ENCODE peak calls at places on chromosomes 1 and 21, in five cellular contexts. One of them, this sample, is unnamed. For H3K4me1, the result is how much of the 10 kb centered on the place peaks cover.

GRCh38 chr1:2803931-2804627 is 2.6 kb upstream of the TTC34 start:
- DNase-seq in K562: no peak
- DNase-seq in HCT116: no peak
- DNase-seq in HepG2: no peak
- DNase-seq in GM12878: no peak
- DNase-seq in this sample: no peak

GRCh38 chr1:16960560-16961296 is 19.7 kb downstream of the MFAP2 start:
- DNase-seq in K562: peak
- DNase-seq in HCT116: peak
- DNase-seq in HepG2: peak
- DNase-seq in GM12878: peak
- DNase-seq in this sample: peak

GRCh38 chr1:234586304-234586703 is 23.7 kb downstream of the IRF2BP2 start:
- DNase-seq in K562: no peak
- DNase-seq in HCT116: no peak
- DNase-seq in HepG2: no peak
- DNase-seq in GM12878: no peak
- DNase-seq in this sample: no peak

GRCh38 chr1:171438441-171438840 is 46.9 kb upstream of the PRRC2C start:
- DNase-seq in K562: no peak
- DNase-seq in HCT116: peak
- DNase-seq in HepG2: no peak
- DNase-seq in GM12878: no peak
- DNase-seq in this sample: no peak

GRCh38 chr1:1616045-1616821 is 933 bp downstream of the MIB2 start:
- DNase-seq in K562: peak
- DNase-seq in HCT116: no peak
- DNase-seq in HepG2: no peak
- DNase-seq in GM12878: no peak
- DNase-seq in this sample: no peak

GRCh38 chr1:65339866-65340483 is 30.6 kb downstream of the DNAJC6 start:
- DNase-seq in K562: peak
- DNase-seq in HCT116: no peak
- DNase-seq in HepG2: peak
- DNase-seq in GM12878: no peak
- DNase-seq in this sample: no peak

GRCh38 chr21:44727757-44728156 is 16.4 kb upstream of the TSPEAR start:
- DNase-seq in K562: no peak
- DNase-seq in HCT116: no peak
- DNase-seq in HepG2: no peak
- DNase-seq in GM12878: no peak
- DNase-seq in this sample: no peak

GRCh38 chr21:34642211-34643075 is 26.4 kb upstream of the CLIC6 start:
- DNase-seq in K562: no peak
- DNase-seq in HCT116: no peak
- DNase-seq in HepG2: no peak
- DNase-seq in GM12878: peak
- DNase-seq in this sample: no peak

GRCh38 chr1:95953005-95953404 is 719.0 kb downstream of the RWDD3 start:
- DNase-seq in K562: no peak
- DNase-seq in HCT116: peak
- DNase-seq in HepG2: no peak
- DNase-seq in GM12878: no peak
- DNase-seq in this sample: peak

GRCh38 chr1:219782929-219783328 is 145.4 kb downstream of the SLC30A10 start:
- DNase-seq in K562: no peak
- DNase-seq in HCT116: no peak
- DNase-seq in HepG2: no peak
- DNase-seq in GM12878: no peak
- DNase-seq in this sample: no peak

GRCh38 chr1:93705897-93706500 is 24.4 kb upstream of the BCAR3 start:
- DNase-seq in K562: no peak
- DNase-seq in HCT116: no peak
- DNase-seq in HepG2: no peak
- DNase-seq in GM12878: no peak
- DNase-seq in this sample: no peak

GRCh38 chr1:77281491-77282186 is at the start of gene AK5:
- DNase-seq in K562: no peak
- DNase-seq in HCT116: no peak
- DNase-seq in HepG2: no peak
- DNase-seq in GM12878: no peak
- DNase-seq in this sample: peak

GRCh38 chr1:151635479-151636072 is 23.7 kb downstream of the SNX27 start:
- DNase-seq in K562: no peak
- DNase-seq in HCT116: no peak
- DNase-seq in HepG2: no peak
- DNase-seq in GM12878: no peak
- DNase-seq in this sample: no peak

GRCh38 chr1:163163861-163164582 is 38.7 kb downstream of the RGS5 start:
- DNase-seq in K562: no peak
- DNase-seq in HCT116: no peak
- DNase-seq in HepG2: no peak
- DNase-seq in GM12878: no peak
- DNase-seq in this sample: no peak

GRCh38 chr21:15592271-15592860 is 137.4 kb upstream of the USP25 start:
- DNase-seq in K562: peak
- DNase-seq in HCT116: peak
- DNase-seq in HepG2: peak
- DNase-seq in GM12878: no peak
- DNase-seq in this sample: no peak

GRCh38 chr1:24206516-24207394 is 19.7 kb upstream of the IFNLR1 start:
- DNase-seq in K562: no peak
- DNase-seq in HCT116: no peak
- DNase-seq in HepG2: no peak
- DNase-seq in GM12878: no peak
- DNase-seq in this sample: no peak

GRCh38 chr1:97499667-97500066 is 421.2 kb downstream of the DPYD start:
- DNase-seq in K562: no peak
- DNase-seq in HCT116: no peak
- DNase-seq in HepG2: no peak
- DNase-seq in GM12878: no peak
- DNase-seq in this sample: no peak

GRCh38 chr1:50693829-50694228 is 266.2 kb downstream of the FAF1 start:
- DNase-seq in K562: no peak
- DNase-seq in HCT116: no peak
- DNase-seq in HepG2: no peak
- DNase-seq in GM12878: no peak
- DNase-seq in this sample: no peak

GRCh38 chr21:16587671-16588379 is 858.0 kb downstream of the USP25 start:
- DNase-seq in K562: no peak
- DNase-seq in HCT116: no peak
- DNase-seq in HepG2: no peak
- DNase-seq in GM12878: no peak
- DNase-seq in this sample: no peak

GRCh38 chr1:160367934-160368923 is 1.4 kb downstream of the NHLH1 start:
- DNase-seq in K562: peak
- DNase-seq in HCT116: no peak
- DNase-seq in HepG2: no peak
- DNase-seq in GM12878: no peak
- DNase-seq in this sample: no peak

GRCh38 chr1:23366146-23366545 is 3.5 kb downstream of the ZNF436 start:
- DNase-seq in K562: no peak
- DNase-seq in HCT116: no peak
- DNase-seq in HepG2: no peak
- DNase-seq in GM12878: no peak
- DNase-seq in this sample: no peak

GRCh38 chr21:45130324-45130774 is 56.0 kb downstream of the ADARB1 start:
- DNase-seq in K562: peak
- DNase-seq in HCT116: no peak
- DNase-seq in HepG2: no peak
- DNase-seq in GM12878: no peak
- DNase-seq in this sample: no peak

GRCh38 chr1:62268315-62268714 is 50.9 kb downstream of the KANK4 start:
- DNase-seq in K562: no peak
- DNase-seq in HCT116: no peak
- DNase-seq in HepG2: no peak
- DNase-seq in GM12878: no peak
- DNase-seq in this sample: no peak

GRCh38 chr1:51661081-51661518 is 44.2 kb downstream of the OSBPL9 start:
- DNase-seq in K562: peak
- DNase-seq in HCT116: no peak
- DNase-seq in HepG2: no peak
- DNase-seq in GM12878: no peak
- DNase-seq in this sample: no peak

GRCh38 chr1:21021311-21021710 is 155.4 kb downstream of the EIF4G3 start:
- DNase-seq in K562: no peak
- DNase-seq in HCT116: no peak
- DNase-seq in HepG2: no peak
- DNase-seq in GM12878: no peak
- DNase-seq in this sample: no peak

GRCh38 chr1:21018673-21019072 is 158.0 kb downstream of the EIF4G3 start:
- DNase-seq in K562: no peak
- DNase-seq in HCT116: no peak
- DNase-seq in HepG2: no peak
- DNase-seq in GM12878: no peak
- DNase-seq in this sample: no peak

GRCh38 chr1:21020151-21020550 is 156.5 kb downstream of the EIF4G3 start:
- DNase-seq in K562: no peak
- DNase-seq in HCT116: no peak
- DNase-seq in HepG2: no peak
- DNase-seq in GM12878: no peak
- DNase-seq in this sample: no peak

GRCh38 chr1:21024918-21025317 is 151.8 kb downstream of the EIF4G3 start:
- DNase-seq in K562: no peak
- DNase-seq in HCT116: no peak
- DNase-seq in HepG2: no peak
- DNase-seq in GM12878: no peak
- DNase-seq in this sample: no peak

GRCh38 chr1:21022279-21023040 is 154.2 kb downstream of the EIF4G3 start:
- DNase-seq in K562: peak
- DNase-seq in HCT116: peak
- DNase-seq in HepG2: peak
- DNase-seq in GM12878: peak
- DNase-seq in this sample: no peak
- TF ChIP-seq POLR2AphosphoS5 in K562: peak
- TF ChIP-seq POLR2AphosphoS5 in HCT116: peak
- TF ChIP-seq POLR2AphosphoS5 in HepG2: peak
- TF ChIP-seq POLR2AphosphoS5 in GM12878: peak
- TF ChIP-seq POLR2AphosphoS5 in this sample: no peak

GRCh38 chr1:221122501-221122900 is 243.3 kb downstream of the HLX start:
- DNase-seq in K562: no peak
- DNase-seq in HCT116: no peak
- DNase-seq in HepG2: no peak
- DNase-seq in GM12878: no peak
- DNase-seq in this sample: no peak

GRCh38 chr1:221117133-221117532 is 237.9 kb downstream of the HLX start:
- DNase-seq in K562: no peak
- DNase-seq in HCT116: no peak
- DNase-seq in HepG2: no peak
- DNase-seq in GM12878: no peak
- DNase-seq in this sample: no peak

GRCh38 chr1:221118938-221119320 is 239.7 kb downstream of the HLX start:
- DNase-seq in K562: no peak
- DNase-seq in HCT116: no peak
- DNase-seq in HepG2: no peak
- DNase-seq in GM12878: no peak
- DNase-seq in this sample: no peak

GRCh38 chr1:221117548-221117951 is 238.3 kb downstream of the HLX start:
- DNase-seq in K562: no peak
- DNase-seq in HCT116: no peak
- DNase-seq in HepG2: no peak
- DNase-seq in GM12878: no peak
- DNase-seq in this sample: no peak

DNA sequence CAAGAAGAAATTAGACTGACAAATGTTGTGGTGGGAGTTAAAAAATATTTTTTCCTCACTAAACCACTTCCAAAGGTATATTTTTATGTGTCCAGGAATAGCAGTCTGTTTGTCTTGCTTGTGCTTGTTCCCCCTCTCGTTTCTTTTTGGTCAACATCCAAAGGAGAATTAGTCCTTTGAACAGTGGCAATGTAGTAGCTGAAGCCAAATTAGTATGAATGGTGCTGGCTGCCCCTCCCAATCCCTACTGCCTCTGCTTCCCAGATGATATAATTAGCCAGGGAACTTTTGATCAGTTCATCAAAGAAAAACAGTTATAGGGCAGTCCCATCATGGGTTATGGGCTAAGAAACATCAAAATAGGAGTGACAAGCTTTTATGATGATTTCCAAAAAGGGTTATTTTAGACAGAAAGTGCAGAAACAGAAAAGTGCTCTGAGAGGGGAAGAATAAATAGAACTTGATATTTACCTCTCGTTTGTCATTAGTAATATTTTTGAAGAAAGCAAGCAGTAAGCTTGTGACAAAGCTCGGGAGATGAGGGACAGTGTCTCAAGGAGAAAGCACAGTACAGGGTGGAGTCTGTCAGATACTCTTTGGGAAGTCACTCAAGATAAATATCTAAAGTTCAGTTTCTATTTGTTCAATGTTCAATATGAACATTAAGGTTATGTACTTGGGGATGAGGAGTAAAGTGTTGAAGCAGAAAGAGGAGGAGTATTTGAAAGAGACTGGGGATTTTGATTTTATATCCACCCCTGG is 239.1 kb downstream of the HLX start:
- DNase-seq in K562: no peak
- DNase-seq in HCT116: no peak
- DNase-seq in HepG2: no peak
- DNase-seq in GM12878: no peak
- DNase-seq in this sample: no peak
- TF ChIP-seq ZNF274 in K562: no peak
- TF ChIP-seq ZNF274 in HCT116: no peak
- TF ChIP-seq ZNF274 in HepG2: no peak
- TF ChIP-seq ZNF274 in GM12878: no peak
- TF ChIP-seq ZNF274 in this sample: no peak

GRCh38 chr1:34361121-34361520 is 184.4 kb downstream of the C1orf94 start:
- DNase-seq in K562: no peak
- DNase-seq in HCT116: no peak
- DNase-seq in HepG2: no peak
- DNase-seq in GM12878: no peak
- DNase-seq in this sample: peak

GRCh38 chr1:34361781-34362357 is 185.2 kb downstream of the C1orf94 start:
- DNase-seq in K562: no peak
- DNase-seq in HCT116: no peak
- DNase-seq in HepG2: no peak
- DNase-seq in GM12878: peak
- DNase-seq in this sample: no peak

GRCh38 chr1:34359411-34359810 is 182.7 kb downstream of the C1orf94 start:
- DNase-seq in K562: no peak
- DNase-seq in HCT116: no peak
- DNase-seq in HepG2: no peak
- DNase-seq in GM12878: no peak
- DNase-seq in this sample: no peak

GRCh38 chr1:34358636-34359035 is 181.9 kb downstream of the C1orf94 start:
- DNase-seq in K562: no peak
- DNase-seq in HCT116: no peak
- DNase-seq in HepG2: no peak
- DNase-seq in GM12878: no peak
- DNase-seq in this sample: no peak

GRCh38 chr1:34360574-34360973 is 183.9 kb downstream of the C1orf94 start:
- DNase-seq in K562: no peak
- DNase-seq in HCT116: no peak
- DNase-seq in HepG2: no peak
- DNase-seq in GM12878: peak
- DNase-seq in this sample: peak
- H3K4me1 ChIP-seq in K562: under half
- H3K4me1 ChIP-seq in HCT116: under half
- H3K4me1 ChIP-seq in HepG2: under half
- H3K4me1 ChIP-seq in GM12878: under half
- H3K4me1 ChIP-seq in this sample: under half

GRCh38 chr1:201447911-201448871 is 20.8 kb downstream of the PHLDA3 start:
- DNase-seq in K562: peak
- DNase-seq in HCT116: peak
- DNase-seq in HepG2: peak
- DNase-seq in GM12878: no peak
- DNase-seq in this sample: peak
- TF ChIP-seq POLR2AphosphoS5 in K562: no peak
- TF ChIP-seq POLR2AphosphoS5 in HCT116: no peak
- TF ChIP-seq POLR2AphosphoS5 in HepG2: no peak
- TF ChIP-seq POLR2AphosphoS5 in GM12878: no peak
- TF ChIP-seq POLR2AphosphoS5 in this sample: no peak

This sample was measured in H1.